ENCODE peak calls at places on chromosomes 4 and X, in nine cellular contexts. One of them, this sample, is unnamed.

GRCh38 chrX:42602566-42602965 is 175.4 kb downstream of the PPP1R2C start:
- DNase-seq in astrocyte of the spinal cord: no peak
- DNase-seq in HepG2: no peak
- DNase-seq in GM23338: no peak
- DNase-seq in endothelial cell: no peak
- DNase-seq in nephron progenitor cell: no peak
- DNase-seq in H9: no peak
- DNase-seq in suprapubic skin: no peak
- DNase-seq in GM06990: no peak
- DNase-seq in this sample: no peak

GRCh38 chr4:140993969-140994459 is 139.3 kb downstream of the RNF150 start:
- DNase-seq in astrocyte of the spinal cord: no peak
- DNase-seq in HepG2: no peak
- DNase-seq in H9: no peak
- DNase-seq in suprapubic skin: no peak
- DNase-seq in GM06990: no peak
- DNase-seq in GM23338: no peak
- DNase-seq in endothelial cell: no peak
- DNase-seq in nephron progenitor cell: no peak
- DNase-seq in this sample: no peak

GRCh38 chrX:70386240-70386639 is 36.9 kb upstream of the GDPD2 start:
- DNase-seq in suprapubic skin: no peak
- DNase-seq in endothelial cell: no peak
- DNase-seq in GM06990: no peak
- DNase-seq in GM23338: no peak
- DNase-seq in H9: no peak
- DNase-seq in astrocyte of the spinal cord: peak; percentile 33
- DNase-seq in nephron progenitor cell: no peak
- DNase-seq in HepG2: no peak
- DNase-seq in this sample: no peak

GRCh38 chrX:9534686-9535085 is 69.8 kb downstream of the TBL1X start:
- DNase-seq in HepG2: peak; percentile 9
- DNase-seq in H9: no peak
- DNase-seq in suprapubic skin: no peak
- DNase-seq in endothelial cell: no peak
- DNase-seq in GM06990: no peak
- DNase-seq in astrocyte of the spinal cord: peak; percentile 55
- DNase-seq in nephron progenitor cell: no peak
- DNase-seq in GM23338: no peak
- DNase-seq in this sample: no peak

GRCh38 chr4:26022346-26022891 is 108.4 kb downstream of the SMIM20 start:
- DNase-seq in endothelial cell: no peak
- DNase-seq in H9: no peak
- DNase-seq in nephron progenitor cell: no peak
- DNase-seq in suprapubic skin: no peak
- DNase-seq in astrocyte of the spinal cord: peak; percentile 95
- DNase-seq in GM06990: no peak
- DNase-seq in GM23338: no peak
- DNase-seq in HepG2: peak; percentile 73
- DNase-seq in this sample: no peak

GRCh38 chr4:84336964-84337705 is 162.0 kb downstream of the NKX6-1 start:
- DNase-seq in GM06990: no peak
- DNase-seq in suprapubic skin: no peak
- DNase-seq in GM23338: peak; percentile 46
- DNase-seq in astrocyte of the spinal cord: no peak
- DNase-seq in H9: no peak
- DNase-seq in endothelial cell: no peak
- DNase-seq in nephron progenitor cell: no peak
- DNase-seq in HepG2: no peak
- DNase-seq in this sample: no peak

GRCh38 chr4:121989715-121990114 is 37.9 kb upstream of the TRPC3 start:
- DNase-seq in HepG2: no peak
- DNase-seq in nephron progenitor cell: no peak
- DNase-seq in astrocyte of the spinal cord: peak; percentile 54
- DNase-seq in GM23338: peak; percentile 15
- DNase-seq in suprapubic skin: no peak
- DNase-seq in GM06990: no peak
- DNase-seq in H9: no peak
- DNase-seq in endothelial cell: no peak
- DNase-seq in this sample: no peak

GRCh38 chrX:131059231-131059630 is 1.1 kb downstream of the ARHGAP36 start:
- DNase-seq in endothelial cell: no peak
- DNase-seq in GM23338: no peak
- DNase-seq in nephron progenitor cell: no peak
- DNase-seq in astrocyte of the spinal cord: no peak
- DNase-seq in GM06990: no peak
- DNase-seq in HepG2: no peak
- DNase-seq in suprapubic skin: no peak
- DNase-seq in H9: no peak
- DNase-seq in this sample: no peak

GRCh38 chrX:50458483-50458882 is 12.1 kb downstream of the DGKK start:
- DNase-seq in GM23338: no peak
- DNase-seq in GM06990: no peak
- DNase-seq in HepG2: no peak
- DNase-seq in H9: no peak
- DNase-seq in nephron progenitor cell: no peak
- DNase-seq in endothelial cell: no peak
- DNase-seq in astrocyte of the spinal cord: no peak
- DNase-seq in suprapubic skin: no peak
- DNase-seq in this sample: no peak

GRCh38 chrX:50459615-50460014 is 11.0 kb downstream of the DGKK start:
- DNase-seq in astrocyte of the spinal cord: no peak
- DNase-seq in GM23338: no peak
- DNase-seq in nephron progenitor cell: no peak
- DNase-seq in H9: no peak
- DNase-seq in endothelial cell: no peak
- DNase-seq in GM06990: no peak
- DNase-seq in HepG2: no peak
- DNase-seq in suprapubic skin: no peak
- DNase-seq in this sample: no peak

GRCh38 chrX:50452782-50453181 is 17.8 kb downstream of the DGKK start:
- DNase-seq in nephron progenitor cell: no peak
- DNase-seq in GM23338: no peak
- DNase-seq in astrocyte of the spinal cord: no peak
- DNase-seq in endothelial cell: no peak
- DNase-seq in HepG2: no peak
- DNase-seq in suprapubic skin: no peak
- DNase-seq in GM06990: no peak
- DNase-seq in H9: no peak
- DNase-seq in this sample: no peak

DNA sequence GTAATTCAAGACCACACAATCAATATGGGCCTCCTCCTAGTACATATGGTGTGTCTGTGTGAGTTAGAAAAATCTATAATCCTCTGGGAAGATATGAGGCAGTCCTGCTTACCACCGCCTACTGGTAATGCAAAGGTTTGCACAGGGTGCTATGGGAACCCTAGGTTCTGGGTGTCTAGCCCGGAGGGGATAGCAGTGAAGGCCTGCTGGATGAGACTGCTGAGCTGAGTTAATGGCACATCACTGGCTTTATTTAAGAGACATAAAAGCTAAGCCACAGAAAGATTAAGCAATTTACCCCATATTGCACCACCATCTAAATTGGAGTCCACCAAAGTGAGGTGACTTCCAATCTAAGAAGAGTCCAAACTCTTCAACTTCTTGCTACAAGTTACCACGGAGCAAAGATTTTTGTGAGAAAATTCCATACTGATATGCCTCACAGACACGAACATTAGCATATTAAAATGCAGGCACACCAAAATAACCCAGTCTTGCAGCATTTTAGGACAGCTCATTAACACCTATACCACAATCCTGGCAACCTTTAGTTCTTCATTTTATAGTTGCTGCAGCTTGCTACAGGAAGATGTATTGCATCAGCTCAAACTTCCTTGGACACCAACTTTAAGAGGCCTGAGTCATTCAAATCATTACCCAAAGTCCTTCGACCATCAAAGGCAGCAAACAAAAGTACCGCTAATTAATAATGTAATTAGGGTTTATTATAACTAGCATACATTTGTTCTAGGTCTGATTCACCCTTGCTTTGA is 13.7 kb downstream of the DGKK start:
- DNase-seq in GM23338: no peak
- DNase-seq in suprapubic skin: no peak
- DNase-seq in astrocyte of the spinal cord: no peak
- DNase-seq in GM06990: no peak
- DNase-seq in HepG2: no peak
- DNase-seq in H9: no peak
- DNase-seq in endothelial cell: no peak
- DNase-seq in nephron progenitor cell: no peak
- DNase-seq in this sample: no peak
- TF ChIP-seq CTCF in GM23338: peak; percentile 22
- TF ChIP-seq CTCF in suprapubic skin: no peak
- TF ChIP-seq CTCF in astrocyte of the spinal cord: no peak
- TF ChIP-seq CTCF in GM06990: peak; percentile 10
- TF ChIP-seq CTCF in HepG2: no peak
- TF ChIP-seq CTCF in H9: peak; percentile 33
- TF ChIP-seq CTCF in endothelial cell: no peak
- TF ChIP-seq CTCF in nephron progenitor cell: no peak
- TF ChIP-seq CTCF in this sample: no peak

GRCh38 chrX:66021407-66021757 is 18.5 kb downstream of the VSIG4 start:
- DNase-seq in GM06990: no peak
- DNase-seq in astrocyte of the spinal cord: no peak
- DNase-seq in HepG2: no peak
- DNase-seq in GM23338: no peak
- DNase-seq in endothelial cell: no peak
- DNase-seq in nephron progenitor cell: no peak
- DNase-seq in H9: no peak
- DNase-seq in suprapubic skin: no peak
- DNase-seq in this sample: no peak

GRCh38 chrX:66023726-66024467 is 16.0 kb downstream of the VSIG4 start:
- DNase-seq in suprapubic skin: no peak
- DNase-seq in H9: no peak
- DNase-seq in HepG2: no peak
- DNase-seq in nephron progenitor cell: no peak
- DNase-seq in GM06990: no peak
- DNase-seq in GM23338: no peak
- DNase-seq in astrocyte of the spinal cord: no peak
- DNase-seq in endothelial cell: no peak
- DNase-seq in this sample: no peak

GRCh38 chrX:66021758-66022741 is 17.8 kb downstream of the VSIG4 start:
- DNase-seq in H9: no peak
- DNase-seq in suprapubic skin: no peak
- DNase-seq in GM06990: no peak
- DNase-seq in endothelial cell: no peak
- DNase-seq in HepG2: no peak
- DNase-seq in nephron progenitor cell: no peak
- DNase-seq in GM23338: no peak
- DNase-seq in astrocyte of the spinal cord: no peak
- DNase-seq in this sample: no peak

GRCh38 chrX:66024570-66024969 is 15.3 kb downstream of the VSIG4 start:
- DNase-seq in GM23338: no peak
- DNase-seq in nephron progenitor cell: no peak
- DNase-seq in HepG2: no peak
- DNase-seq in GM06990: no peak
- DNase-seq in endothelial cell: no peak
- DNase-seq in suprapubic skin: no peak
- DNase-seq in H9: no peak
- DNase-seq in astrocyte of the spinal cord: no peak
- DNase-seq in this sample: no peak

DNA sequence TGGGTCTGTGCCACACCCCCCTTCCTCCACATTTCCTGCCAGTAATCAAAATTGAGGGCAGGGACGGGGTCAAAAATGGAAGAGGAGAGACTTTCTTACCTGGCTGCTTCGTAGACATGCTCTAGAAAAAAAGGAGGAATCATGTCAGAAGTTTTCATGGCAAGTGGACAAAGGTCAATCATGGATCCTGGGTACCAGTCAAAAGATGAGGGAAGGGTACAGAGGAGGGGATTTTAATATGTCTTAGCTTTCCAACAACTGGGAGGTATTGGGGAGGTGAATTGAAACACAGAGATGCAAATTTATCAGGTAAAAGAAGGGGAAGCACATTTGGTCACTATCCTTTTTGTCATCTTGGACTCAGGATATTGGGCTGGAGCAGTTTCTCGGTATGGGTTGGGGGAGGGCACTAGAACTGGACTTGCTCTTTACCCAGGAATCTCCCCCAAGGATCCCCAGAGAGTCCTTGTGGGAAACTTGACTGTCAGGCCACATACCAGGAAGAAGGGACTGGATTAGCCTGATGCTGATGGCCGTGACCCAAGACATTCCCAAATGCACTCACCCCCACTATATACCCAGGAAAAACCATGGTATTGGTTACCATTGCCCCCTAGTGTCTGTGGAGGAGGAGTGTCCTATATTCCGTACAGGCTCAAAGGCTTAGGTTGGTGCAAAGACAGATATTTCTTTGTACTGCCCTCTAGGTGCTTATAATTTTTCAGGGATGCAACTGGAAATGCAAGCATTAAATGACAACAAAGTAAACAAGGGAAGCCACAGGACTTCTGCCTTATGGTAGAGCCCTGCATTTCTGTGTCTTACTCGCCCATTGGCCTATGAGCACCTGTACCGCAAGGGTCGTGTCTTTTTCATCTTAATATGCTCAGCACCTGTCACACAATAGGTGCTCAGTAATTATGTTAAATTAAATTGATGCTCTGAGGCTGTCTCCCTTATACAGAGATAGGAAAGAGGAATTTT is 16.8 kb downstream of the VSIG4 start:
- DNase-seq in endothelial cell: peak; percentile 3
- DNase-seq in HepG2: no peak
- DNase-seq in H9: peak; percentile 25
- DNase-seq in GM06990: no peak
- DNase-seq in suprapubic skin: no peak
- DNase-seq in GM23338: peak; percentile 50
- DNase-seq in astrocyte of the spinal cord: no peak
- DNase-seq in nephron progenitor cell: no peak
- DNase-seq in this sample: no peak
- TF ChIP-seq CTCF in endothelial cell: no peak
- TF ChIP-seq CTCF in HepG2: no peak
- TF ChIP-seq CTCF in H9: peak; percentile 54
- TF ChIP-seq CTCF in GM06990: peak; percentile 36
- TF ChIP-seq CTCF in suprapubic skin: no peak
- TF ChIP-seq CTCF in GM23338: peak; percentile 49
- TF ChIP-seq CTCF in astrocyte of the spinal cord: no peak
- TF ChIP-seq CTCF in nephron progenitor cell: no peak
- TF ChIP-seq CTCF in this sample: no peak

DNA sequence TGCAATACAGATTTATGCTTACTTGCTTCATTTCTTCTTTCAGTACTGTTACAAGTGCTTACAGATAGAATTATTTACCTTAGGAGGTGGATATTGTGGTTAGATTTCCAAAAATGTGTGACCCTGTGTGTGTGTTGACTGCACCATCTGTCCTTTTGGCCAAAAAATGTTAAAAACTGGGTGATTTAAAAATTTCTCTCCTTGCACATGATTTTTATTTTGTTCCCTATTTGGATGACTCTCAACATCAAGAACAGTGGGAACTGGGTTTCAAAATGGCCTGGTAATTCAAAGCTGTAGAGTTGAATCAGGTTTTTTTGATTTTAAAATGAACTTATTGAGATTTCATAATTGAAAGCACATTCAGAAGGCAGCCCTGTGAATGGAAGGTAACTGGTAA is 1132.9 kb downstream of the RAPGEF2 start:
- DNase-seq in astrocyte of the spinal cord: no peak
- DNase-seq in H9: no peak
- DNase-seq in HepG2: no peak
- DNase-seq in suprapubic skin: no peak
- DNase-seq in endothelial cell: no peak
- DNase-seq in nephron progenitor cell: no peak
- DNase-seq in GM23338: no peak
- DNase-seq in GM06990: no peak
- DNase-seq in this sample: no peak
- TF ChIP-seq CTCF in astrocyte of the spinal cord: no peak
- TF ChIP-seq CTCF in H9: no peak
- TF ChIP-seq CTCF in HepG2: no peak
- TF ChIP-seq CTCF in suprapubic skin: no peak
- TF ChIP-seq CTCF in endothelial cell: no peak
- TF ChIP-seq CTCF in nephron progenitor cell: no peak
- TF ChIP-seq CTCF in GM23338: no peak
- TF ChIP-seq CTCF in GM06990: no peak
- TF ChIP-seq CTCF in this sample: no peak

DNA sequence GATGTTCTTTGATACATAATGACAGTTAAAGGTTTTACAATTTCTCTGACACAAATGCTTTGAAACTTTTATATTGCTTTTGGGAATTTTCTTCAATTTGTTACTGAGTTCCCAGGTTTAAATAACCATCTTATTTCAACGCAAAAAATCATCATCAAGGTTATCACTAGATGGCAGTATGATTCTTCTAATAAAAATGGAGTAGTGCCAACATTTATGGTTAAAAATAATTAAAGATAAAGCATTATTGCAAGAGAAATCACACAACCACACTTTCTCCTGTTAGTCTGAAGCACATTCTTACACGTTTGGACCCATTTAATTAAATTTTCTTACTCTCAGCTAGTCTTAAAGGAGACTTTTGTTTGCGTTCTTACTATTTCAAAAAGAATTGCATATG is 611.3 kb upstream of the CPXCR1 start:
- DNase-seq in GM06990: no peak
- DNase-seq in suprapubic skin: no peak
- DNase-seq in HepG2: peak; percentile 1
- DNase-seq in endothelial cell: no peak
- DNase-seq in H9: no peak
- DNase-seq in astrocyte of the spinal cord: no peak
- DNase-seq in nephron progenitor cell: no peak
- DNase-seq in GM23338: peak; percentile 5
- DNase-seq in this sample: no peak
- TF ChIP-seq CTCF in GM06990: no peak
- TF ChIP-seq CTCF in suprapubic skin: no peak
- TF ChIP-seq CTCF in HepG2: peak; percentile 26
- TF ChIP-seq CTCF in endothelial cell: no peak
- TF ChIP-seq CTCF in H9: peak; percentile 76
- TF ChIP-seq CTCF in astrocyte of the spinal cord: no peak
- TF ChIP-seq CTCF in nephron progenitor cell: peak; percentile 48
- TF ChIP-seq CTCF in GM23338: peak; percentile 47
- TF ChIP-seq CTCF in this sample: no peak

This sample was measured in glutamatergic neuron.